ENCODE peak calls at places on chromosome 12, in five cellular contexts. R, A, K, N and Q are unnamed samples.

GRCh38 chr12:111320233-111321050 is 48.5 kb downstream of the PHETA1 start:
- DNase-seq in K (no peak), N (no peak), R (no peak), A (no peak), Q (no peak)

GRCh38 chr12:21801522-21802288 is 27.2 kb upstream of the KCNJ8 start:
- DNase-seq in R (no peak), K (no peak), N (no peak), A (no peak), Q (no peak)

GRCh38 chr12:1457901-1458300 is 136.5 kb downstream of the FBXL14 start:
- DNase-seq in A (peak), N (peak), R (no peak), K (no peak), Q (no peak)

GRCh38 chr12:108821407-108822397 is 35.7 kb downstream of the SSH1 start:
- DNase-seq in K (no peak), R (peak), A (no peak), N (no peak), Q (no peak)

GRCh38 chr12:109915171-109916040 is 15.3 kb downstream of the TCHP start:
- DNase-seq in A (no peak), N (no peak), R (no peak), K (no peak), Q (no peak)

GRCh38 chr12:80752464-80752863 is 35.8 kb downstream of the MYF5 start:
- DNase-seq in A (no peak), K (no peak), R (no peak), N (no peak), Q (no peak)

GRCh38 chr12:89529738-89530137 is 3.9 kb upstream of the POC1B start:
- DNase-seq in N (peak), A (peak), K (no peak), R (no peak), Q (no peak)

GRCh38 chr12:13864081-13864673 is 117.2 kb downstream of the GRIN2B start:
- DNase-seq in A (peak), N (peak), R (peak), K (no peak), Q (peak)

GRCh38 chr12:53235164-53235563 is 3.2 kb upstream of the RARG start:
- DNase-seq in N (no peak), K (no peak), A (no peak), R (no peak), Q (no peak)

GRCh38 chr12:115451785-115452736 is 768.1 kb upstream of the TBX3 start:
- DNase-seq in K (no peak), N (no peak), A (no peak), R (no peak), Q (no peak)

GRCh38 chr12:1281683-1282366 is 290.8 kb downstream of the ERC1 start:
- DNase-seq in R (no peak), A (peak), N (peak), K (no peak), Q (no peak)

GRCh38 chr12:53381739-53382630 is 2.0 kb downstream of the SP1 start:
- DNase-seq in R (no peak), N (peak), K (peak), A (peak), Q (peak)

GRCh38 chr12:106118-106561 is 39.6 kb downstream of the IQSEC3 start:
- DNase-seq in K (no peak), A (no peak), R (no peak), N (peak), Q (no peak)

GRCh38 chr12:124720687-124721500 is 142.8 kb downstream of the SCARB1 start:
- DNase-seq in K (peak), R (no peak), A (peak), N (peak), Q (no peak)

GRCh38 chr12:111424793-111425251 is 19.1 kb downstream of the SH2B3 start:
- DNase-seq in R (no peak), A (no peak), N (no peak), K (no peak), Q (no peak)

GRCh38 chr12:40137252-40137651 is 31.4 kb upstream of the SLC2A13 start:
- DNase-seq in K (no peak), A (no peak), N (peak), R (no peak), Q (no peak)

GRCh38 chr12:5033883-5034282 is 9.8 kb upstream of the KCNA5 start:
- DNase-seq in N (no peak), K (no peak), A (no peak), R (no peak), Q (no peak)

GRCh38 chr12:83690465-83690864 is 1003.8 kb downstream of the TMTC2 start:
- DNase-seq in R (no peak), K (no peak), A (no peak), N (no peak), Q (no peak)

GRCh38 chr12:6828671-6829531 is 694 bp downstream of the P3H3 start:
- DNase-seq in R (no peak), N (peak), K (no peak), A (peak), Q (no peak)

GRCh38 chr12:72133497-72134055 is 138.6 kb upstream of the TRHDE start:
- DNase-seq in R (no peak), K (no peak), A (no peak), N (no peak), Q (no peak)

GRCh38 chr12:54650409-54650808 is 2.2 kb upstream of the DCD start:
- DNase-seq in A (no peak), N (no peak), K (no peak), R (no peak), Q (no peak)

GRCh38 chr12:131908082-131908715 is 13.8 kb downstream of the ULK1 start:
- DNase-seq in R (no peak), N (no peak), K (no peak), A (no peak), Q (no peak)

GRCh38 chr12:59650594-59651229 is 54.9 kb downstream of the SLC16A7 start:
- DNase-seq in N (no peak), R (no peak), K (no peak), A (peak), Q (no peak)

GRCh38 chr12:100858658-100859057 is 64.1 kb downstream of the ANO4 start:
- DNase-seq in K (no peak), A (peak), N (peak), R (no peak), Q (no peak)

GRCh38 chr12:52945389-52946232 is 3.3 kb upstream of the KRT18 start:
- DNase-seq in N (no peak), K (no peak), A (peak), R (no peak), Q (no peak)

GRCh38 chr12:121043067-121043466 is 4.0 kb upstream of the OASL start:
- DNase-seq in A (no peak), N (no peak), R (no peak), K (no peak), Q (no peak)

GRCh38 chr12:94134226-94134795 is 14.1 kb upstream of the PLXNC1 start:
- DNase-seq in A (peak), R (no peak), N (peak), K (no peak), Q (no peak)

GRCh38 chr12:4700621-4701026 is 19.6 kb upstream of the GALNT8 start:
- DNase-seq in K (peak), A (peak), R (no peak), N (no peak), Q (no peak)

GRCh38 chr12:105935106-105935505 is 203.6 kb downstream of the NUAK1 start:
- DNase-seq in N (peak), A (peak), K (no peak), R (no peak), Q (no peak)

GRCh38 chr12:116066381-116067230 is 210.9 kb downstream of the MED13L start:
- DNase-seq in A (no peak), N (peak), R (peak), K (no peak), Q (peak)

GRCh38 chr12:119683816-119684215 is 15.9 kb downstream of the PRKAB1 start:
- DNase-seq in R (no peak), A (no peak), K (no peak), N (no peak), Q (no peak)